ENCODE peak calls at places on chromosomes 5 and 9, in five cellular contexts. A is pancreas, U is Peyer's patch, P is body of pancreas, N is tibial artery. S is an unnamed sample.

GRCh38 chr5:149799965-149800516 is 69.9 kb downstream of the PPARGC1B start:
- DNase-seq in A (no peak), U (no peak), P (no peak), N (no peak), S (no peak)

GRCh38 chr5:390571-391491 is 52.1 kb upstream of the EXOC3 start:
- DNase-seq in A (no peak), U (peak; percentile 69), P (no peak), N (peak; percentile 53), S (no peak)

GRCh38 chr9:13139641-13140171 is 139.8 kb downstream of the MPDZ start:
- DNase-seq in A (no peak), U (no peak), P (no peak), N (no peak), S (peak; percentile 13)

GRCh38 chr5:168239325-168239724 is 52.1 kb upstream of the WWC1 start:
- DNase-seq in A (no peak), U (no peak), P (no peak), N (no peak), S (no peak)

GRCh38 chr5:146580237-146580636 is 64.2 kb upstream of the GPR151 start:
- DNase-seq in A (no peak), U (no peak), P (no peak), N (no peak), S (no peak)

GRCh38 chr5:61327761-61328753 is 4.0 kb upstream of the ZSWIM6 start:
- DNase-seq in A (no peak), U (no peak), P (no peak), N (no peak), S (no peak)

GRCh38 chr5:171271798-171272197 is 37.2 kb upstream of the TLX3 start:
- DNase-seq in A (no peak), U (no peak), P (no peak), N (no peak), S (no peak)

GRCh38 chr5:155728146-155728856 is 598.7 kb upstream of the SGCD start:
- DNase-seq in A (peak; percentile 37), U (peak; percentile 64), P (peak; percentile 30), N (no peak), S (peak; percentile 47)

GRCh38 chr5:78587081-78587774 is 61.3 kb downstream of the LHFPL2 start:
- DNase-seq in A (no peak), U (no peak), P (no peak), N (no peak), S (no peak)

GRCh38 chr9:38079410-38080105 is 10.5 kb upstream of the SHB start:
- DNase-seq in A (no peak), U (no peak), P (no peak), N (no peak), S (no peak)

GRCh38 chr9:37094751-37095150 is 25.6 kb upstream of the ZCCHC7 start:
- DNase-seq in A (no peak), U (no peak), P (no peak), N (no peak), S (no peak)

GRCh38 chr5:172940242-172941066 is 18.8 kb upstream of the RPL26L1 start:
- DNase-seq in A (no peak), U (peak; percentile 14), P (no peak), N (no peak), S (no peak)

GRCh38 chr9:93675336-93676150 is 99.2 kb downstream of the PHF2 start:
- DNase-seq in A (peak; percentile 17), U (peak; percentile 32), P (peak; percentile 7), N (peak; percentile 59), S (no peak)

GRCh38 chr9:14066032-14066431 is 247.9 kb downstream of the NFIB start:
- DNase-seq in A (no peak), U (no peak), P (no peak), N (no peak), S (no peak)

GRCh38 chr9:116566677-116567488 is 120.2 kb upstream of the TRIM32 start:
- DNase-seq in A (no peak), U (no peak), P (peak; percentile 57), N (no peak), S (no peak)

GRCh38 chr5:16852251-16853005 is 83.7 kb downstream of the MYO10 start:
- DNase-seq in A (no peak), U (no peak), P (no peak), N (no peak), S (no peak)

GRCh38 chr9:120436937-120437592 is 142.9 kb downstream of the CDK5RAP2 start:
- DNase-seq in A (no peak), U (no peak), P (no peak), N (peak; percentile 71), S (no peak)

GRCh38 chr5:61933787-61934626 is 372.0 kb upstream of the KIF2A start:
- DNase-seq in A (peak; percentile 60), U (no peak), P (peak; percentile 81), N (no peak), S (no peak)

GRCh38 chr5:112390327-112390726 is 28.8 kb downstream of the EPB41L4A start:
- DNase-seq in A (peak; percentile 31), U (peak; percentile 51), P (peak; percentile 16), N (no peak), S (no peak)

GRCh38 chr5:149423287-149424268 is 44.5 kb upstream of the IL17B start:
- DNase-seq in A (no peak), U (no peak), P (no peak), N (peak; percentile 82), S (no peak)

GRCh38 chr5:152932631-152933030 is 527.6 kb upstream of the NMUR2 start:
- DNase-seq in A (no peak), U (no peak), P (no peak), N (no peak), S (no peak)

GRCh38 chr5:34687269-34688011 is 31.3 kb downstream of the RAI14 start:
- DNase-seq in A (no peak), U (no peak), P (peak; percentile 32), N (no peak), S (no peak)

GRCh38 chr9:108953983-108954574 is 19.9 kb downstream of the ABITRAM start:
- DNase-seq in A (no peak), U (no peak), P (no peak), N (no peak), S (no peak)
- H3K27ac ChIP-seq in A (no peak overlapping the region), U (no peak overlapping the region), P (no peak overlapping the region), N (peak overlapping the region; percentile 60), S (no peak overlapping the region)

GRCh38 chr9:8651830-8652229 is 852.3 kb upstream of the DMAC1 start:
- DNase-seq in A (no peak), U (no peak), P (no peak), N (no peak), S (no peak)

GRCh38 chr9:8653111-8653510 is 853.5 kb upstream of the DMAC1 start:
- DNase-seq in A (no peak), U (no peak), P (no peak), N (no peak), S (no peak)

GRCh38 chr9:8653855-8654254 is 854.3 kb upstream of the DMAC1 start:
- DNase-seq in A (no peak), U (no peak), P (no peak), N (no peak), S (no peak)

GRCh38 chr9:8651126-8651525 is 851.5 kb upstream of the DMAC1 start:
- DNase-seq in A (no peak), U (no peak), P (no peak), N (no peak), S (no peak)

GRCh38 chr9:8652282-8652681 is 852.7 kb upstream of the DMAC1 start:
- DNase-seq in A (no peak), U (no peak), P (no peak), N (no peak), S (no peak)
- H3K27ac ChIP-seq in A (no peak overlapping the region), U (no peak overlapping the region), P (no peak overlapping the region), N (no peak overlapping the region), S (peak overlapping the region; percentile 42)

DNA sequence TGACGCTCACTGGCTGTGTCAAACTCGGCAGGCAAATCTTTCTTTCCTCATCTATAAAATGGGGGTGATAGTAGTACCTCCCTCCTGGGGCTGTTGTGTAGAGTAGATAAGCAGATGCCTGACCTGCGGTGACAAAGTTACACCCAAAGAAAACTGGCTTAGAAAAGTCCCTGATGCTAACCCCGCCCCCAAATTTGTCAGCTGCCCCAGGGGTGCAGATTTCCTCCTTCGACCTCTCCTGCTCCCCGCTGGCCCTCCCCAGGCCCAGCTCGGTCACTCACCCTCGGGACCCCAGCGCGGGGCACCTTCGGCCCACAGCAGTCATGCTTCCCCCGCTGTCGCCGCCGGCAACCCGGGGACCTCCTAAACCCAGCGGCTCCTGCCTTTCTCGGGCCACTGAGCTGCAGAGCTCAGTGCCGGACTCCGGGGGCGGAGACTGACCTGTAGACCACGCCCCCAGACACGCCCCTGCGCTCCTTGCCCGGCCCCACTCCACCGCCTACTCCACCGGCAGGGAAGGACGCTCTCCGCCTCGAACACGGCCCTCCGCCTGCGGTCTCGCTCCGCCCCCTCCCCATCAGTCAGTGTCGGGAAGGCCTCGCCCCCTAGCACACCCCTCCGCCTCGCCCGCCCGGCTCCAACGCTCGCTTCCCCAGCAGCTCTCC is 7.4 kb downstream of the SH2D3C start:
- DNase-seq in A (peak; percentile 99), U (peak; percentile 99), P (peak; percentile 99), N (peak; percentile 99), S (peak; percentile 93)
- H3K27ac ChIP-seq in A (no peak overlapping the region), U (peak overlapping the region; percentile 67), P (peak overlapping the region; percentile 75), N (peak overlapping the region; percentile 64), S (peak overlapping the region; percentile 48)

GRCh38 chr9:110977259-110977709 is 61.0 kb downstream of the LPAR1 start:
- DNase-seq in A (peak; percentile 52), U (peak; percentile 58), P (peak; percentile 68), N (no peak), S (no peak)
- H3K27ac ChIP-seq in A (no peak overlapping the region), U (no peak overlapping the region), P (peak overlapping the region; percentile 55), N (no peak overlapping the region), S (peak overlapping the region; percentile 9)

GRCh38 chr9:27528278-27528885 is 1.2 kb downstream of the MOB3B start:
- DNase-seq in A (peak; percentile 76), U (peak; percentile 87), P (peak; percentile 81), N (peak; percentile 88), S (peak; percentile 70)
- H3K27ac ChIP-seq in A (peak overlapping the region; percentile 89), U (peak overlapping the region; percentile 81), P (peak overlapping the region; percentile 85), N (peak overlapping the region; percentile 91), S (peak overlapping the region; percentile 94)

DNA sequence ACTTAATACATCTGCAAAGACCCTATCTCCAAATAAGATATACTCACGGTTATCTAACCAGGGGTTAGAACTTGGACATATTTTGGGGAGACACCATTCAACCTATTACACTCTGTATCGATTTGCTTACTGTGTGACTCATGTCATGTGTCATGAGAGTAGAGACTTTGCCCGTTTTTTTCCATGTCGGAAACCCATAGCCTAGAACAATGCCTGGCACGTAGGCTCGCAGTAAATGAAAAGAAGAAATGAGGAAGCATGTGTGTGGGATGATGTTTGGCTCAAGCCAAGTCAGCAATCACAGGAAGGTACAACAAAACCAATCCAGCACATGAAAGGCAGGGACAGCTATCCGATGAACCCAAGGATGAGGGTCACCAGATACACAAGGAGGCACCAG is 94.6 kb upstream of the DNAH5 start:
- DNase-seq in A (no peak), U (no peak), P (no peak), N (no peak), S (no peak)
- H3K27ac ChIP-seq in A (no peak overlapping the region), U (no peak overlapping the region), P (no peak overlapping the region), N (no peak overlapping the region), S (no peak overlapping the region)

DNA sequence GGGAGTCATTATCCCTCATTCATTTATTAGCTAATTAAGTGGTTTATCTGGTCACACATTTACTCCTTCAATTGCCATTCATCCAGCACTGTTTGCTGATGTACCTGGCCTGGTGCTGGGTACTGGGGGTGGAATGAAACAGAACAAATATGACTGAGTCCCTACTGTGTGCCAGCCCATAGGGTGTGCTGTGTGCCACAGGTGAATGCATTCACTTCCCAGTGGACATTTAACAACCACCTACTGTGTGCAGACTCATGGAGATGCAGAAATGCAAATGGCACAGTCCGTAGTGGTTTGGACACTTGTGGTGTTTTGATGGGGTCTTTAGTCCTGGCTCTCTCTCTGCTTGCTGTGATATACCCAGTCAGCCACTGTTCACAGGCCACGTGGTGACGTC is 10.5 kb downstream of the NEK6 start:
- DNase-seq in A (no peak), U (no peak), P (no peak), N (no peak), S (no peak)
- H3K27ac ChIP-seq in A (peak overlapping the region; percentile 81), U (no peak overlapping the region), P (peak overlapping the region; percentile 78), N (peak overlapping the region; percentile 74), S (no peak overlapping the region)